ENCODE peak calls at places on chromosomes 12 and 14, in nine cellular contexts. One of them, this sample, is unnamed.

GRCh38 chr14:26175659-26176058 is 422.2 kb downstream of the NOVA1 start:
- DNase-seq in lung: no peak
- DNase-seq in IMR-90: no peak
- DNase-seq in HAP-1: no peak
- DNase-seq in neural progenitor cell: peak; percentile 10
- DNase-seq in ascending aorta: no peak
- DNase-seq in fibroblast of lung: no peak
- DNase-seq in sigmoid colon: no peak
- DNase-seq in PC-3: no peak
- DNase-seq in this sample: no peak

GRCh38 chr12:77122236-77122635 is 56.9 kb upstream of the E2F7 start:
- DNase-seq in lung: no peak
- DNase-seq in IMR-90: peak; percentile 97
- DNase-seq in HAP-1: no peak
- DNase-seq in neural progenitor cell: no peak
- DNase-seq in ascending aorta: no peak
- DNase-seq in fibroblast of lung: peak; percentile 99
- DNase-seq in sigmoid colon: no peak
- DNase-seq in PC-3: peak; percentile 90
- DNase-seq in this sample: no peak

GRCh38 chr14:103230021-103230420 is 104.0 kb upstream of the EIF5 start:
- DNase-seq in lung: no peak
- DNase-seq in IMR-90: no peak
- DNase-seq in HAP-1: no peak
- DNase-seq in neural progenitor cell: no peak
- DNase-seq in ascending aorta: no peak
- DNase-seq in fibroblast of lung: no peak
- DNase-seq in sigmoid colon: no peak
- DNase-seq in PC-3: no peak
- DNase-seq in this sample: no peak

GRCh38 chr14:76181546-76181945 is 29.8 kb downstream of the GPATCH2L start:
- DNase-seq in lung: no peak
- DNase-seq in IMR-90: no peak
- DNase-seq in HAP-1: no peak
- DNase-seq in neural progenitor cell: no peak
- DNase-seq in ascending aorta: no peak
- DNase-seq in fibroblast of lung: no peak
- DNase-seq in sigmoid colon: no peak
- DNase-seq in PC-3: peak; percentile 19
- DNase-seq in this sample: no peak

GRCh38 chr12:54447917-54448316 is 25.5 kb downstream of the GTSF1 start:
- DNase-seq in lung: no peak
- DNase-seq in IMR-90: no peak
- DNase-seq in HAP-1: no peak
- DNase-seq in neural progenitor cell: no peak
- DNase-seq in ascending aorta: no peak
- DNase-seq in fibroblast of lung: no peak
- DNase-seq in sigmoid colon: no peak
- DNase-seq in PC-3: no peak
- DNase-seq in this sample: no peak

GRCh38 chr12:13940466-13940865 is 40.9 kb downstream of the GRIN2B start:
- DNase-seq in lung: no peak
- DNase-seq in IMR-90: no peak
- DNase-seq in HAP-1: no peak
- DNase-seq in neural progenitor cell: no peak
- DNase-seq in ascending aorta: no peak
- DNase-seq in fibroblast of lung: no peak
- DNase-seq in sigmoid colon: no peak
- DNase-seq in PC-3: no peak
- DNase-seq in this sample: no peak

GRCh38 chr12:57604454-57605307 is at the start of gene DTX3:
- DNase-seq in lung: no peak
- DNase-seq in IMR-90: no peak
- DNase-seq in HAP-1: no peak
- DNase-seq in neural progenitor cell: peak; percentile 66
- DNase-seq in ascending aorta: peak; percentile 82
- DNase-seq in fibroblast of lung: peak; percentile 38
- DNase-seq in sigmoid colon: peak; percentile 81
- DNase-seq in PC-3: no peak
- DNase-seq in this sample: no peak

GRCh38 chr12:56014205-56014604 is 6.6 kb upstream of the IKZF4 start:
- DNase-seq in lung: peak; percentile 53
- DNase-seq in IMR-90: no peak
- DNase-seq in HAP-1: no peak
- DNase-seq in neural progenitor cell: no peak
- DNase-seq in ascending aorta: no peak
- DNase-seq in fibroblast of lung: no peak
- DNase-seq in sigmoid colon: no peak
- DNase-seq in PC-3: peak; percentile 18
- DNase-seq in this sample: no peak

GRCh38 chr12:108589028-108589839 is 8.7 kb downstream of the TMEM119 start:
- DNase-seq in lung: no peak
- DNase-seq in IMR-90: no peak
- DNase-seq in HAP-1: no peak
- DNase-seq in neural progenitor cell: peak; percentile 35
- DNase-seq in ascending aorta: no peak
- DNase-seq in fibroblast of lung: peak; percentile 53
- DNase-seq in sigmoid colon: no peak
- DNase-seq in PC-3: no peak
- DNase-seq in this sample: no peak

GRCh38 chr12:124466200-124467128 is 100.9 kb downstream of the NCOR2 start:
- DNase-seq in lung: peak; percentile 54
- DNase-seq in IMR-90: peak; percentile 16
- DNase-seq in HAP-1: no peak
- DNase-seq in neural progenitor cell: no peak
- DNase-seq in ascending aorta: peak; percentile 77
- DNase-seq in fibroblast of lung: peak; percentile 50
- DNase-seq in sigmoid colon: no peak
- DNase-seq in PC-3: no peak
- DNase-seq in this sample: no peak

GRCh38 chr12:113261847-113262470 is 40.7 kb downstream of the TPCN1 start:
- DNase-seq in lung: no peak
- DNase-seq in IMR-90: peak; percentile 22
- DNase-seq in HAP-1: no peak
- DNase-seq in neural progenitor cell: no peak
- DNase-seq in ascending aorta: no peak
- DNase-seq in fibroblast of lung: no peak
- DNase-seq in sigmoid colon: no peak
- DNase-seq in PC-3: no peak
- DNase-seq in this sample: no peak

GRCh38 chr12:95953000-95953399 is 9.9 kb downstream of the AMDHD1 start:
- DNase-seq in lung: no peak
- DNase-seq in IMR-90: no peak
- DNase-seq in HAP-1: no peak
- DNase-seq in neural progenitor cell: no peak
- DNase-seq in ascending aorta: no peak
- DNase-seq in fibroblast of lung: no peak
- DNase-seq in sigmoid colon: no peak
- DNase-seq in PC-3: no peak
- DNase-seq in this sample: no peak

GRCh38 chr14:92754956-92755355 is 6.5 kb upstream of the LGMN start:
- DNase-seq in lung: no peak
- DNase-seq in IMR-90: no peak
- DNase-seq in HAP-1: no peak
- DNase-seq in neural progenitor cell: no peak
- DNase-seq in ascending aorta: no peak
- DNase-seq in fibroblast of lung: no peak
- DNase-seq in sigmoid colon: no peak
- DNase-seq in PC-3: no peak
- DNase-seq in this sample: no peak

GRCh38 chr12:49705479-49706267 is 1.5 kb downstream of the FMNL3 start:
- DNase-seq in lung: peak; percentile 28
- DNase-seq in IMR-90: peak; percentile 84
- DNase-seq in HAP-1: no peak
- DNase-seq in neural progenitor cell: no peak
- DNase-seq in ascending aorta: peak; percentile 79
- DNase-seq in fibroblast of lung: peak; percentile 85
- DNase-seq in sigmoid colon: peak; percentile 69
- DNase-seq in PC-3: peak; percentile 55
- DNase-seq in this sample: no peak

GRCh38 chr14:76109087-76109880 is 42.4 kb upstream of the GPATCH2L start:
- DNase-seq in lung: no peak
- DNase-seq in IMR-90: no peak
- DNase-seq in HAP-1: no peak
- DNase-seq in neural progenitor cell: no peak
- DNase-seq in ascending aorta: no peak
- DNase-seq in fibroblast of lung: no peak
- DNase-seq in sigmoid colon: no peak
- DNase-seq in PC-3: peak; percentile 26
- DNase-seq in this sample: no peak

GRCh38 chr12:106898001-106898966 is 57.4 kb upstream of the TMEM263 start:
- DNase-seq in lung: no peak
- DNase-seq in IMR-90: no peak
- DNase-seq in HAP-1: no peak
- DNase-seq in neural progenitor cell: peak; percentile 48
- DNase-seq in ascending aorta: no peak
- DNase-seq in fibroblast of lung: no peak
- DNase-seq in sigmoid colon: no peak
- DNase-seq in PC-3: no peak
- DNase-seq in this sample: no peak

DNA sequence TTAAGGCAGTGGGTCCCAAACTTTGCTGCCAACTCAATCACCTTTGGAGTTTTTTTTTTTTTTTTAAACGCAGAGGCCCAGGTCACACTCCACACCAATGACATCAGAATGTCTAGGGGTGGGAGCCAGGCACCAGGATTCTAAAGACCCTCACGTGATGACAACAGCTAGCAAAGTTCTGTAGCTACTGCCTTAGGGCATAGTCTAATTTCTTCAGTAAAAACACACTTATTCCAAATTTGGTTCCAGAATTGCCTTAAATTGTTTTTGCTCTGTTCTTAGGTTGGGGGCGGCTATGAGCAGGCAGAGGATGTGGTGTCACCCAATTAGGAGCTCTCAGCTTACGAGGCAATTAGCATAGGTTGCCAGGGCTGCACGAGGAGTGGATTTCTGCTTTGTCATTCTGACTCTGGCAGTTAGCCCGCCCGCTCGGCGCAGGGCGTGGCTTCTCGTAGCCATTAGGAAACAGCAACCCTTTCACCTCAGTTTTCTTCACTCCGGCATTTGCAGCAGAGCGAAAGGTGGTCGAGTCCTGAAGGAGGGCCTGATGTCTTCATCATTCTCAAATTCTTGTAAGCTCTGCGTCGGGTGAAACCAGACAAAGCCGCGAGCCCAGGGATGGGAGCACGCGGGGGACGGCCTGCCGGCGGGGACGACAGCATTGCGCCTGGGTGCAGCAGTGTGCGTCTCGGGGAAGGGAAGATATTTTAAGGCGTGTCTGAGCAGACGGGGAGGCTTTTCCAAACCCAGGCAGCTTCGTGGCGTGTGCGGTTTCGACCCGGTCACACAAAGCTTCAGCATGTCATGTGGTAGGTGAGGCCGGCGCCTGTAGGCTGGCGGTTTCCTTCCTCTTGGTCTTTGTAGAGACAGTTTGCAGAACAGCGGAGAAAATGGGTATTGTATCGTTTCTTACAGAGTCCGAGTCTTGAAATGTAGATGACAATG is 16.7 kb upstream of the EID3 start:
- DNase-seq in lung: peak; percentile 94
- DNase-seq in IMR-90: peak; percentile 96
- DNase-seq in HAP-1: peak; percentile 98
- DNase-seq in neural progenitor cell: peak; percentile 97
- DNase-seq in ascending aorta: peak; percentile 97
- DNase-seq in fibroblast of lung: peak; percentile 95
- DNase-seq in sigmoid colon: peak; percentile 97
- DNase-seq in PC-3: peak; percentile 99
- DNase-seq in this sample: peak; percentile 92
- H3K36me3 ChIP-seq in lung: peaks cover 9% of the 10 kb centered on the region
- H3K36me3 ChIP-seq in IMR-90: peaks cover 14% of the 10 kb centered on the region
- H3K36me3 ChIP-seq in HAP-1: peaks cover 14% of the 10 kb centered on the region
- H3K36me3 ChIP-seq in neural progenitor cell: no peaks in the 10 kb centered on the region
- H3K36me3 ChIP-seq in ascending aorta: peaks cover 11% of the 10 kb centered on the region
- H3K36me3 ChIP-seq in fibroblast of lung: peaks cover 6% of the 10 kb centered on the region
- H3K36me3 ChIP-seq in sigmoid colon: peaks cover 11% of the 10 kb centered on the region
- H3K36me3 ChIP-seq in PC-3: peaks cover 28% of the 10 kb centered on the region
- H3K36me3 ChIP-seq in this sample: no peaks in the 10 kb centered on the region

GRCh38 chr12:45298721-45299120 is 82.8 kb downstream of the ANO6 start:
- DNase-seq in lung: no peak
- DNase-seq in IMR-90: no peak
- DNase-seq in HAP-1: no peak
- DNase-seq in neural progenitor cell: no peak
- DNase-seq in ascending aorta: no peak
- DNase-seq in fibroblast of lung: no peak
- DNase-seq in sigmoid colon: no peak
- DNase-seq in PC-3: no peak
- DNase-seq in this sample: no peak
- H3K4me1 ChIP-seq in lung: no peaks in the 10 kb centered on the region
- H3K4me1 ChIP-seq in IMR-90: no peaks in the 10 kb centered on the region
- H3K4me1 ChIP-seq in HAP-1: peaks cover 9% of the 10 kb centered on the region
- H3K4me1 ChIP-seq in neural progenitor cell: peaks cover 5% of the 10 kb centered on the region
- H3K4me1 ChIP-seq in ascending aorta: peaks cover 4% of the 10 kb centered on the region
- H3K4me1 ChIP-seq in fibroblast of lung: peaks cover 3% of the 10 kb centered on the region
- H3K4me1 ChIP-seq in sigmoid colon: peaks cover 36% of the 10 kb centered on the region
- H3K4me1 ChIP-seq in PC-3: peaks cover 15% of the 10 kb centered on the region
- H3K4me1 ChIP-seq in this sample: peaks cover 71% of the 10 kb centered on the region

GRCh38 chr12:4267904-4268548 is 5.5 kb upstream of the CCND2 start:
- DNase-seq in lung: no peak
- DNase-seq in IMR-90: no peak
- DNase-seq in HAP-1: no peak
- DNase-seq in neural progenitor cell: no peak
- DNase-seq in ascending aorta: no peak
- DNase-seq in fibroblast of lung: no peak
- DNase-seq in sigmoid colon: no peak
- DNase-seq in PC-3: no peak
- DNase-seq in this sample: no peak
- H3K4me3 ChIP-seq in lung: no peak overlapping the region
- H3K4me3 ChIP-seq in IMR-90: no peak overlapping the region
- H3K4me3 ChIP-seq in HAP-1: no peak overlapping the region
- H3K4me3 ChIP-seq in neural progenitor cell: peak overlapping the region; percentile 82
- H3K4me3 ChIP-seq in ascending aorta: peak overlapping the region; percentile 78
- H3K4me3 ChIP-seq in fibroblast of lung: no peak overlapping the region
- H3K4me3 ChIP-seq in sigmoid colon: no peak overlapping the region
- H3K4me3 ChIP-seq in PC-3: no peak overlapping the region
- H3K4me3 ChIP-seq in this sample: no peak overlapping the region

GRCh38 chr14:73949752-73950734 is at the start of the genes COQ6 and FAM161B:
- DNase-seq in lung: peak; percentile 96
- DNase-seq in IMR-90: peak; percentile 96
- DNase-seq in HAP-1: peak; percentile 96
- DNase-seq in neural progenitor cell: peak; percentile 97
- DNase-seq in ascending aorta: peak; percentile 97
- DNase-seq in fibroblast of lung: peak; percentile 97
- DNase-seq in sigmoid colon: peak; percentile 98
- DNase-seq in PC-3: peak; percentile 99
- DNase-seq in this sample: peak; percentile 96

GRCh38 chr14:73961192-73961591 is 11.1 kb downstream of the COQ6 start:
- DNase-seq in lung: no peak
- DNase-seq in IMR-90: no peak
- DNase-seq in HAP-1: no peak
- DNase-seq in neural progenitor cell: no peak
- DNase-seq in ascending aorta: no peak
- DNase-seq in fibroblast of lung: no peak
- DNase-seq in sigmoid colon: no peak
- DNase-seq in PC-3: no peak
- DNase-seq in this sample: no peak

GRCh38 chr14:73958591-73958990 is 8.5 kb downstream of the COQ6 start:
- DNase-seq in lung: no peak
- DNase-seq in IMR-90: no peak
- DNase-seq in HAP-1: no peak
- DNase-seq in neural progenitor cell: no peak
- DNase-seq in ascending aorta: no peak
- DNase-seq in fibroblast of lung: no peak
- DNase-seq in sigmoid colon: no peak
- DNase-seq in PC-3: no peak
- DNase-seq in this sample: no peak

GRCh38 chr14:73953731-73954130 is 3.6 kb downstream of the COQ6 start:
- DNase-seq in lung: no peak
- DNase-seq in IMR-90: no peak
- DNase-seq in HAP-1: no peak
- DNase-seq in neural progenitor cell: no peak
- DNase-seq in ascending aorta: no peak
- DNase-seq in fibroblast of lung: no peak
- DNase-seq in sigmoid colon: no peak
- DNase-seq in PC-3: no peak
- DNase-seq in this sample: no peak

GRCh38 chr14:73955674-73956073 is 5.6 kb downstream of the COQ6 start:
- DNase-seq in lung: no peak
- DNase-seq in IMR-90: no peak
- DNase-seq in HAP-1: no peak
- DNase-seq in neural progenitor cell: no peak
- DNase-seq in ascending aorta: no peak
- DNase-seq in fibroblast of lung: no peak
- DNase-seq in sigmoid colon: no peak
- DNase-seq in PC-3: no peak
- DNase-seq in this sample: no peak
- H3K36me3 ChIP-seq in lung: peaks cover 36% of the 10 kb centered on the region
- H3K36me3 ChIP-seq in IMR-90: peaks cover 38% of the 10 kb centered on the region
- H3K36me3 ChIP-seq in HAP-1: peaks cover 43% of the 10 kb centered on the region
- H3K36me3 ChIP-seq in neural progenitor cell: no peaks in the 10 kb centered on the region
- H3K36me3 ChIP-seq in ascending aorta: peaks cover 66% of the 10 kb centered on the region
- H3K36me3 ChIP-seq in fibroblast of lung: peaks cover 10% of the 10 kb centered on the region
- H3K36me3 ChIP-seq in sigmoid colon: peaks cover 74% of the 10 kb centered on the region
- H3K36me3 ChIP-seq in PC-3: peaks cover 39% of the 10 kb centered on the region
- H3K36me3 ChIP-seq in this sample: peaks cover 2% of the 10 kb centered on the region